ENCODE peak calls at places on chromosomes 13 and 19, in five cellular contexts. S, Q, Z, J and W are unnamed samples.

GRCh38 chr19:10344780-10345179 is 5.4 kb upstream of the ICAM3 start:
- DNase-seq in S (no peak), Q (no peak), Z (no peak), J (no peak), W (no peak)

GRCh38 chr19:18496167-18496979 is 25.5 kb downstream of the ELL start:
- DNase-seq in S (peak; percentile 69), Q (no peak), Z (peak; percentile 64), J (peak; percentile 80), W (peak; percentile 50)

GRCh38 chr19:5172859-5173577 is 167.6 kb downstream of the PTPRS start:
- DNase-seq in S (no peak), Q (no peak), Z (peak; percentile 71), J (no peak), W (no peak)

GRCh38 chr13:23618341-23618740 is 48.1 kb downstream of the TNFRSF19 start:
- DNase-seq in S (no peak), Q (no peak), Z (peak; percentile 98), J (no peak), W (no peak)

GRCh38 chr13:19845758-19846157 is 17.7 kb downstream of the ZMYM5 start:
- DNase-seq in S (no peak), Q (no peak), Z (peak; percentile 76), J (no peak), W (no peak)

GRCh38 chr19:10290876-10291553 is 1.3 kb downstream of the ICAM5 start:
- DNase-seq in S (peak; percentile 81), Q (no peak), Z (no peak), J (peak; percentile 86), W (peak; percentile 35)

GRCh38 chr19:14054721-14055120 is 7.2 kb downstream of the PALM3 start:
- DNase-seq in S (no peak), Q (no peak), Z (no peak), J (no peak), W (no peak)

GRCh38 chr13:99045396-99045795 is 67.5 kb upstream of the DOCK9 start:
- DNase-seq in S (no peak), Q (no peak), Z (peak; percentile 22), J (no peak), W (no peak)

GRCh38 chr19:54916822-54917221 is 10.9 kb downstream of the NCR1 start:
- DNase-seq in S (no peak), Q (no peak), Z (no peak), J (no peak), W (no peak)

GRCh38 chr19:33376423-33376822 is 2.9 kb downstream of the CEBPG start:
- DNase-seq in S (peak; percentile 11), Q (peak; percentile 82), Z (peak; percentile 59), J (peak; percentile 89), W (no peak)

GRCh38 chr13:42487221-42487620 is 86.7 kb upstream of the TNFSF11 start:
- DNase-seq in S (no peak), Q (no peak), Z (no peak), J (no peak), W (no peak)

GRCh38 chr19:33956941-33957340 is 160.3 kb downstream of the KCTD15 start:
- DNase-seq in S (no peak), Q (no peak), Z (no peak), J (no peak), W (no peak)

GRCh38 chr13:82938644-82939043 is 943.6 kb downstream of the SLITRK1 start:
- DNase-seq in S (no peak), Q (no peak), Z (no peak), J (no peak), W (no peak)

GRCh38 chr13:46491641-46492040 is 61.3 kb upstream of the LRCH1 start:
- DNase-seq in S (no peak), Q (no peak), Z (no peak), J (no peak), W (no peak)

GRCh38 chr13:113155201-113155600 is 3.2 kb upstream of the PROZ start:
- DNase-seq in S (peak; percentile 12), Q (no peak), Z (no peak), J (no peak), W (no peak)

GRCh38 chr13:97892717-97893116 is 60.8 kb upstream of the IPO5 start:
- DNase-seq in S (no peak), Q (no peak), Z (peak; percentile 8), J (no peak), W (no peak)

GRCh38 chr13:113837554-113838355 is 26.1 kb downstream of the GAS6 start:
- DNase-seq in S (no peak), Q (peak; percentile 93), Z (peak; percentile 88), J (peak; percentile 91), W (no peak)

GRCh38 chr13:20673711-20674110 is 29.8 kb upstream of the IL17D start:
- DNase-seq in S (no peak), Q (no peak), Z (no peak), J (no peak), W (no peak)

GRCh38 chr19:38543807-38544568 is 73.8 kb downstream of the MAP4K1 start:
- DNase-seq in S (peak; percentile 54), Q (peak; percentile 50), Z (peak; percentile 64), J (peak; percentile 68), W (no peak)

GRCh38 chr13:43484432-43485225 is 302.1 kb downstream of the ENOX1 start:
- DNase-seq in S (no peak), Q (no peak), Z (no peak), J (no peak), W (no peak)

GRCh38 chr13:36819811-36820140 is 754 bp downstream of the RFXAP start:
- DNase-seq in S (peak; percentile 59), Q (peak; percentile 10), Z (no peak), J (no peak), W (peak; percentile 57)

GRCh38 chr19:48844472-48844871 is 8.2 kb upstream of the HSD17B14 start:
- DNase-seq in S (no peak), Q (no peak), Z (peak; percentile 47), J (no peak), W (no peak)

GRCh38 chr19:2249010-2249866 is at the start of gene AMH:
- DNase-seq in S (no peak), Q (no peak), Z (no peak), J (no peak), W (no peak)

GRCh38 chr13:31331051-31331450 is 131.3 kb downstream of the B3GLCT start:
- DNase-seq in S (no peak), Q (no peak), Z (no peak), J (no peak), W (no peak)